ENCODE peak calls at places on chromosomes 16 and 17, in four cellular contexts. E is MG63, A is mesothelial cell of epicardium, X is T-cell. L is an unnamed sample.

GRCh38 chr16:85334718-85335583 is 222.7 kb upstream of the CIBAR2 start:
- DNase-seq in A (no peak), X (peak), E (no peak), L (no peak)

GRCh38 chr17:77235370-77236080 is 94.8 kb downstream of the SEC14L1 start:
- DNase-seq in E (peak), A (no peak), X (no peak), L (peak)

GRCh38 chr17:75396781-75397180 is 8.7 kb downstream of the GRB2 start:
- DNase-seq in E (no peak), X (no peak), A (no peak), L (no peak)

GRCh38 chr16:85204242-85205010 is 92.2 kb upstream of the CIBAR2 start:
- DNase-seq in X (no peak), A (no peak), E (no peak), L (peak)

GRCh38 chr16:21100447-21100846 is 50.2 kb downstream of the DNAH3 start:
- DNase-seq in A (no peak), X (no peak), E (peak), L (peak)

GRCh38 chr16:30977502-30977901 is 7.5 kb upstream of the HSD3B7 start:
- DNase-seq in A (no peak), X (no peak), E (no peak), L (no peak)

GRCh38 chr17:12729086-12729485 is 60.2 kb upstream of the ARHGAP44 start:
- DNase-seq in A (no peak), X (no peak), E (peak), L (no peak)

GRCh38 chr17:65638221-65638940 is 76.9 kb upstream of the AXIN2 start:
- DNase-seq in E (no peak), X (no peak), A (no peak), L (peak)

GRCh38 chr16:27434141-27435051 is 32.4 kb downstream of the IL21R start:
- DNase-seq in X (no peak), E (no peak), A (peak), L (no peak)

GRCh38 chr17:19320876-19321275 is 41.6 kb downstream of the B9D1 start:
- DNase-seq in X (no peak), A (no peak), E (no peak), L (no peak)

GRCh38 chr17:67434061-67434525 is 57.0 kb downstream of the PITPNC1 start:
- DNase-seq in X (peak), E (no peak), A (no peak), L (no peak)

GRCh38 chr17:20010099-20010863 is 1.1 kb downstream of the SPECC1 start:
- DNase-seq in A (no peak), X (no peak), E (peak), L (peak)

GRCh38 chr17:32461498-32461852 is 17.2 kb downstream of the PSMD11 start:
- DNase-seq in A (no peak), E (no peak), X (no peak), L (no peak)